ENCODE peak calls at places on chromosomes 13 and 19, in four cellular contexts. J is HepG2, H is GM12878, C is H1. U is an unnamed sample.

GRCh38 chr19:47790398-47790814 is 11.9 kb downstream of the SELENOW start:
- DNase-seq in C (peak), J (peak), H (no peak), U (peak)

GRCh38 chr13:101453784-101454201 is 1.3 kb downstream of the ITGBL1 start:
- DNase-seq in J (no peak), C (no peak), H (no peak), U (peak)

GRCh38 chr19:2974342-2974932 is 2.9 kb upstream of the TLE6 start:
- DNase-seq in C (no peak), H (no peak), J (no peak), U (no peak)

GRCh38 chr13:96089749-96090239 is at the start of gene HS6ST3:
- DNase-seq in J (no peak), C (peak), H (no peak), U (peak)

GRCh38 chr19:35248310-35249145 is at the start of gene LSR:
- DNase-seq in C (peak), H (peak), J (peak), U (no peak)

GRCh38 chr19:4587527-4587926 is 28.0 kb upstream of the SEMA6B start:
- DNase-seq in H (no peak), J (no peak), C (no peak), U (no peak)

GRCh38 chr13:113196970-113197737 is 11.3 kb downstream of the PCID2 start:
- DNase-seq in C (no peak), H (no peak), J (no peak), U (no peak)

GRCh38 chr19:21750586-21751128 is 16.7 kb downstream of the ZNF100 start:
- DNase-seq in J (no peak), C (no peak), H (no peak), U (peak)

GRCh38 chr13:35953537-35954206 is 177.5 kb downstream of the DCLK1 start:
- DNase-seq in H (no peak), C (peak), J (peak), U (peak)

GRCh38 chr19:46297700-46298476 is 1.0 kb downstream of the HIF3A start:
- DNase-seq in J (no peak), H (no peak), C (no peak), U (peak)

GRCh38 chr13:32165791-32166190 is 134.2 kb downstream of the FRY start:
- DNase-seq in C (no peak), J (no peak), H (no peak), U (no peak)

GRCh38 chr19:13850910-13851753 is 25.8 kb upstream of the NANOS3 start:
- DNase-seq in J (peak), C (no peak), H (no peak), U (peak)

GRCh38 chr13:98279473-98280175 is 102.6 kb upstream of the RNF113B start:
- DNase-seq in C (no peak), J (no peak), H (peak), U (peak)
- TF ChIP-seq TCF12 in C (no peak), J (no peak), H (no peak), U (no peak)

GRCh38 chr19:50735869-50736268 is 12.7 kb downstream of the CLEC11A start:
- DNase-seq in H (no peak), J (no peak), C (no peak), U (no peak)

GRCh38 chr19:50739841-50740426 is 16.8 kb downstream of the CLEC11A start:
- DNase-seq in H (no peak), C (no peak), J (no peak), U (no peak)

GRCh38 chr19:50741179-50741933 is 18.2 kb downstream of the CLEC11A start:
- DNase-seq in H (no peak), J (no peak), C (no peak), U (no peak)

GRCh38 chr19:50736338-50736737 is 13.2 kb downstream of the CLEC11A start:
- DNase-seq in J (no peak), C (no peak), H (no peak), U (no peak)

GRCh38 chr19:50739132-50739746 is 16.1 kb downstream of the CLEC11A start:
- DNase-seq in J (no peak), C (no peak), H (no peak), U (no peak)
- TF ChIP-seq TCF12 in J (no peak), C (no peak), H (no peak), U (no peak)

GRCh38 chr13:20473888-20474287 is 51.8 kb downstream of the CRYL1 start:
- DNase-seq in J (no peak), C (no peak), H (no peak), U (no peak)
- TF ChIP-seq TCF12 in J (no peak), C (no peak), H (no peak), U (no peak)

GRCh38 chr13:49304763-49305695 is 57.3 kb downstream of the CDADC1 start:
- DNase-seq in H (no peak), C (no peak), J (no peak), U (no peak)
- TF ChIP-seq TCF12 in H (no peak), C (no peak), J (no peak), U (no peak)

GRCh38 chr19:50722248-50723013 is 733 bp upstream of the CLEC11A start:
- DNase-seq in J (no peak), C (no peak), H (no peak), U (no peak)
- TF ChIP-seq TCF12 in J (no peak), C (no peak), H (no peak), U (no peak)